ENCODE peak calls at places on chromosomes 11 and 22, in nine cellular contexts. T, N, X, F, M, E, H, Y and S are unnamed samples.

GRCh38 chr11:131041331-131042040 is 125.2 kb upstream of the SNX19 start:
- DNase-seq in T (no peak), N (peak), X (no peak), F (no peak), M (no peak), E (no peak), H (no peak), Y (no peak), S (no peak)

GRCh38 chr11:114166897-114167323 is 107.4 kb downstream of the ZBTB16 start:
- DNase-seq in T (peak), N (peak), X (no peak), F (peak), M (no peak), E (peak), H (peak), Y (no peak), S (no peak)

GRCh38 chr22:32233091-32233490 is 22.1 kb downstream of the SLC5A4 start:
- DNase-seq in T (no peak), N (no peak), X (no peak), F (no peak), M (no peak), E (no peak), H (no peak), Y (no peak), S (no peak)

GRCh38 chr11:110777765-110778164 is 65.5 kb upstream of the ARHGAP20 start:
- DNase-seq in T (no peak), N (no peak), X (no peak), F (peak), M (peak), E (no peak), H (peak), Y (peak), S (no peak)

GRCh38 chr22:30883586-30884145 is 84.9 kb downstream of the MORC2 start:
- DNase-seq in T (no peak), N (no peak), X (no peak), F (no peak), M (no peak), E (no peak), H (no peak), Y (no peak), S (no peak)

GRCh38 chr11:7582338-7582985 is 68.7 kb downstream of the PPFIBP2 start:
- DNase-seq in T (no peak), N (no peak), X (no peak), F (peak), M (no peak), E (no peak), H (no peak), Y (no peak), S (no peak)

GRCh38 chr11:61495801-61496601 is 12.5 kb upstream of the LRRC10B start:
- DNase-seq in T (no peak), N (no peak), X (no peak), F (peak), M (no peak), E (no peak), H (peak), Y (no peak), S (no peak)

GRCh38 chr11:65891180-65892136 is 985 bp downstream of the CCDC85B start:
- DNase-seq in T (no peak), N (no peak), X (peak), F (peak), M (peak), E (no peak), H (no peak), Y (no peak), S (no peak)

GRCh38 chr11:95337175-95337957 is 106.4 kb upstream of the SESN3 start:
- DNase-seq in T (no peak), N (no peak), X (peak), F (peak), M (peak), E (peak), H (peak), Y (peak), S (no peak)

GRCh38 chr11:120392299-120392698 is 56.1 kb downstream of the ARHGEF12 start:
- DNase-seq in T (no peak), N (no peak), X (no peak), F (peak), M (no peak), E (no peak), H (no peak), Y (no peak), S (no peak)

GRCh38 chr11:9990221-9990973 is 303.6 kb downstream of the SBF2 start:
- DNase-seq in T (no peak), N (no peak), X (no peak), F (no peak), M (no peak), E (no peak), H (peak), Y (no peak), S (no peak)

GRCh38 chr11:71442880-71443279 is 5.3 kb downstream of the DHCR7 start:
- DNase-seq in T (no peak), N (no peak), X (no peak), F (no peak), M (no peak), E (no peak), H (no peak), Y (no peak), S (no peak)

GRCh38 chr11:78715639-78716311 is 141.1 kb upstream of the NARS2 start:
- DNase-seq in T (peak), N (peak), X (peak), F (peak), M (no peak), E (peak), H (peak), Y (peak), S (peak)

GRCh38 chr22:35517207-35517606 is 23.4 kb upstream of the RASD2 start:
- DNase-seq in T (no peak), N (no peak), X (no peak), F (no peak), M (no peak), E (no peak), H (no peak), Y (no peak), S (no peak)

GRCh38 chr11:95134491-95134890 is 44.8 kb downstream of the ENDOD1 start:
- DNase-seq in T (no peak), N (no peak), X (no peak), F (peak), M (no peak), E (no peak), H (peak), Y (no peak), S (no peak)

GRCh38 chr11:102111787-102112653 is 1.8 kb downstream of the YAP1 start:
- DNase-seq in T (peak), N (no peak), X (no peak), F (peak), M (no peak), E (peak), H (peak), Y (peak), S (peak)

GRCh38 chr22:18994780-18995711 is 59.0 kb upstream of the PRODH start:
- DNase-seq in T (no peak), N (no peak), X (no peak), F (no peak), M (no peak), E (no peak), H (no peak), Y (no peak), S (no peak)

GRCh38 chr11:43573233-43573632 is 107.3 kb upstream of the HSD17B12 start:
- DNase-seq in T (no peak), N (no peak), X (no peak), F (peak), M (no peak), E (no peak), H (no peak), Y (no peak), S (no peak)

GRCh38 chr11:105823495-105824033 is 198.5 kb downstream of the MSANTD4 start:
- DNase-seq in T (no peak), N (no peak), X (no peak), F (no peak), M (no peak), E (no peak), H (no peak), Y (no peak), S (no peak)

GRCh38 chr22:34462795-34463194 is 542.5 kb upstream of the LARGE1 start:
- DNase-seq in T (no peak), N (no peak), X (no peak), F (no peak), M (no peak), E (no peak), H (no peak), Y (no peak), S (no peak)

GRCh38 chr11:16956538-16957153 is 57.6 kb downstream of the PLEKHA7 start:
- DNase-seq in T (no peak), N (no peak), X (no peak), F (no peak), M (no peak), E (no peak), H (no peak), Y (no peak), S (no peak)

GRCh38 chr11:79242616-79243015 is 198.2 kb downstream of the TENM4 start:
- DNase-seq in T (no peak), N (no peak), X (no peak), F (no peak), M (no peak), E (no peak), H (no peak), Y (no peak), S (no peak)

GRCh38 chr22:47592791-47593190 is 830.3 kb downstream of the TBC1D22A start:
- DNase-seq in T (no peak), N (no peak), X (no peak), F (no peak), M (no peak), E (no peak), H (no peak), Y (no peak), S (no peak)

GRCh38 chr11:22624742-22625447 is 728 bp downstream of the FANCF start:
- DNase-seq in T (peak), N (peak), X (no peak), F (peak), M (no peak), E (peak), H (peak), Y (peak), S (no peak)

GRCh38 chr11:124394408-124394807 is 4.4 kb downstream of the OR8B3 start:
- DNase-seq in T (no peak), N (no peak), X (no peak), F (peak), M (no peak), E (no peak), H (peak), Y (no peak), S (no peak)

GRCh38 chr22:21642584-21643448 is 714 bp downstream of the SDF2L1 start:
- DNase-seq in T (no peak), N (no peak), X (peak), F (peak), M (peak), E (no peak), H (peak), Y (peak), S (no peak)

GRCh38 chr11:116829525-116830183 is at the start of gene APOC3:
- DNase-seq in T (no peak), N (no peak), X (no peak), F (peak), M (no peak), E (no peak), H (peak), Y (no peak), S (no peak)

GRCh38 chr22:22881116-22882032 is 6.2 kb upstream of the IGLL5 start:
- DNase-seq in T (no peak), N (no peak), X (no peak), F (no peak), M (no peak), E (no peak), H (no peak), Y (no peak), S (no peak)

GRCh38 chr11:121696947-121697346 is 244.2 kb upstream of the SORL1-AS1 start:
- DNase-seq in T (no peak), N (no peak), X (no peak), F (no peak), M (no peak), E (no peak), H (no peak), Y (no peak), S (no peak)

GRCh38 chr11:2166091-2166851 is 5.3 kb upstream of the INS start:
- DNase-seq in T (no peak), N (no peak), X (peak), F (no peak), M (no peak), E (no peak), H (no peak), Y (no peak), S (no peak)

GRCh38 chr22:33853200-33854097 is 66.8 kb downstream of the LARGE1 start:
- DNase-seq in T (peak), N (peak), X (peak), F (peak), M (peak), E (no peak), H (peak), Y (peak), S (peak)

GRCh38 chr11:35260342-35260985 is 121.5 kb downstream of the CD44 start:
- DNase-seq in T (peak), N (no peak), X (no peak), F (peak), M (no peak), E (no peak), H (peak), Y (no peak), S (no peak)

GRCh38 chr22:40720538-40721256 is 41.4 kb downstream of the MCHR1 start:
- DNase-seq in T (no peak), N (no peak), X (no peak), F (peak), M (no peak), E (no peak), H (peak), Y (no peak), S (no peak)

GRCh38 chr11:118911113-118911879 is 14.4 kb downstream of the BCL9L start:
- DNase-seq in T (no peak), N (no peak), X (peak), F (no peak), M (no peak), E (no peak), H (peak), Y (peak), S (no peak)

GRCh38 chr11:124086447-124086846 is 28.8 kb upstream of the VWA5A start:
- DNase-seq in T (no peak), N (no peak), X (no peak), F (no peak), M (no peak), E (no peak), H (no peak), Y (no peak), S (no peak)

GRCh38 chr11:65182258-65183170 is 786 bp downstream of the CAPN1 start:
- DNase-seq in T (no peak), N (no peak), X (peak), F (peak), M (no peak), E (no peak), H (no peak), Y (peak), S (no peak)

GRCh38 chr22:20432244-20432686 is 5.4 kb downstream of the SCARF2 start:
- DNase-seq in T (no peak), N (no peak), X (no peak), F (no peak), M (no peak), E (no peak), H (no peak), Y (no peak), S (no peak)

GRCh38 chr22:35596821-35597220 is 20.3 kb downstream of the MB start:
- DNase-seq in T (no peak), N (no peak), X (no peak), F (no peak), M (no peak), E (no peak), H (no peak), Y (no peak), S (no peak)

DNA sequence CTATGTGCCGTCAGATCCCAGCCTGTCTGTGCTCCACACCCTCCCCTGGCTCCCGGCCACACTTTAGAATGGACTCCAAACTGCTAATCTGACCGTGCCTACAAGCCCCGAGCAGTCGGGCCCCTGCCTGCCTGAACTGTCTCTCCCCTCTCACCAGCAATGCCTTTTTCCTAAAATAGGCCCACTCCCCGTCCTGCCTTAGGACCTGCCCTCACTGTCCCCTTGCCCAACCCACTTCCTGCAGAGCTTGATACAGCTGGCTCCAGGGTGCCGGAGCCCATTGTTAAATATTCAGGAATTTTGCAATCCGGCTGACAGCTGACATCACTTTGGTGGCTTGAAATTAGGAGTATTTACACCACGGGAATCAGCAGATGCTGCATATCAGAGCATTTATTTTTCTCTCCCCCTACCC is 21.4 kb downstream of the MN1 start:
- DNase-seq in T (no peak), N (no peak), X (no peak), F (peak), M (no peak), E (no peak), H (no peak), Y (no peak), S (no peak)
- H3K4me3 ChIP-seq in T (no peak), N (no peak), X (no peak), F (no peak), M (no peak), E (no peak), H (no peak), Y (no peak), S (no peak)

DNA sequence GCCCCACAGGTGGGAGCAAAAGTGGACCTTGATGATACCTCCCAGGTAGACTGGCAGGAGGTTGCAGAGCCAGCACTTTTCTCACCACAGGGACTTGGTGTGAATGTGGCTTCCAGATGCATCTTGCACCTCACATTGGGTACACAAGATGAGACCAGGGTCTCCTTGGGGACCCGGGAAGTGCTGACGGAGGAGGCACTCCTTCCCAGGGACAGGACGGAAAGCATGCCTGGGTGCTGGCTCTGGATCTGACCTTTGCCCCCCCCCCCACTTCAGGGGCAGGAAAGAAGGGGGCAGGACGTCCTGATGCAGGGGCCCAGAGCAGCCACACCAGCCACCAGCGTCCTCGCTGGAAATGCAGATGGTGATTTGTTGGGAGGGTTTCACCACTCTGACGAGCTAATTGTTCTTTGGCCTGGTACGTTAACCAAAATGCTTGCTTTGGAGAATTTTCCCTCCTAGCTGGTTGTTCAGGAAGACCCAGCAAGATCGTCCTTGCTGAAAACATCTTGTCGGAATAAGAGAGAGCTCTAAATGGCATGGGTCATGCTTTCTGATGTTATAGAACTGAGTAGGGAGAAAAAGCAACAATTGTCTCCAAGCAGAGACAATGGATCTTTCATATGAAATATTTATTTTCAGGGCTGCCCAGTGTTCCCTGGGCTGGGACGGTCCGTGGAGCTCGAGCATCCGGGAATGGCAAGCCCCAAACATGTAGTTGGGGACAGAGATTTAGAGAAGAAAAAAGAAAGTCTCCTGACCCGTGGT is 74.4 kb upstream of the PPARA start:
- DNase-seq in T (no peak), N (no peak), X (peak), F (no peak), M (no peak), E (no peak), H (no peak), Y (peak), S (no peak)
- TF ChIP-seq CTCF in T (no peak), N (no peak), X (no peak), F (no peak), M (no peak), E (no peak), H (no peak), Y (no peak), S (no peak)

GRCh38 chr11:83957038-83957900 is 671.1 kb upstream of the CCDC90B start:
- DNase-seq in T (no peak), N (no peak), X (no peak), F (no peak), M (no peak), E (no peak), H (no peak), Y (no peak), S (no peak)

GRCh38 chr11:83951521-83951920 is 665.4 kb upstream of the CCDC90B start:
- DNase-seq in T (no peak), N (no peak), X (no peak), F (no peak), M (no peak), E (no peak), H (no peak), Y (no peak), S (no peak)

GRCh38 chr11:83956119-83956697 is 670.0 kb upstream of the CCDC90B start:
- DNase-seq in T (no peak), N (no peak), X (no peak), F (no peak), M (no peak), E (no peak), H (no peak), Y (no peak), S (no peak)
- H3K4me3 ChIP-seq in T (no peak), N (no peak), X (no peak), F (no peak), M (no peak), E (no peak), H (no peak), Y (no peak), S (no peak)

GRCh38 chr22:37744589-37744988 is 47.7 kb downstream of the TRIOBP start:
- DNase-seq in T (no peak), N (no peak), X (no peak), F (no peak), M (no peak), E (no peak), H (no peak), Y (no peak), S (no peak)
- TF ChIP-seq CTCF in T (no peak), N (no peak), X (no peak), F (no peak), M (no peak), E (no peak), H (no peak), Y (no peak), S (no peak)

GRCh38 chr22:39528080-39528661 is 4.4 kb downstream of the RPS19BP1 start:
- DNase-seq in T (no peak), N (no peak), X (no peak), F (no peak), M (no peak), E (no peak), H (no peak), Y (peak), S (no peak)

GRCh38 chr22:39530692-39531331 is 1.7 kb downstream of the RPS19BP1 start:
- DNase-seq in T (no peak), N (no peak), X (no peak), F (peak), M (no peak), E (no peak), H (peak), Y (no peak), S (no peak)

GRCh38 chr22:39528681-39529486 is 3.7 kb downstream of the RPS19BP1 start:
- DNase-seq in T (peak), N (no peak), X (peak), F (peak), M (peak), E (peak), H (peak), Y (peak), S (no peak)

GRCh38 chr22:39530136-39530535 is 2.4 kb downstream of the RPS19BP1 start:
- DNase-seq in T (no peak), N (no peak), X (no peak), F (no peak), M (no peak), E (no peak), H (no peak), Y (no peak), S (no peak)

GRCh38 chr22:39529487-39529851 is 3.1 kb downstream of the RPS19BP1 start:
- DNase-seq in T (no peak), N (no peak), X (no peak), F (no peak), M (no peak), E (no peak), H (no peak), Y (no peak), S (no peak)
- H3K4me3 ChIP-seq in T (no peak), N (no peak), X (no peak), F (no peak), M (peak), E (no peak), H (no peak), Y (no peak), S (no peak)

DNA sequence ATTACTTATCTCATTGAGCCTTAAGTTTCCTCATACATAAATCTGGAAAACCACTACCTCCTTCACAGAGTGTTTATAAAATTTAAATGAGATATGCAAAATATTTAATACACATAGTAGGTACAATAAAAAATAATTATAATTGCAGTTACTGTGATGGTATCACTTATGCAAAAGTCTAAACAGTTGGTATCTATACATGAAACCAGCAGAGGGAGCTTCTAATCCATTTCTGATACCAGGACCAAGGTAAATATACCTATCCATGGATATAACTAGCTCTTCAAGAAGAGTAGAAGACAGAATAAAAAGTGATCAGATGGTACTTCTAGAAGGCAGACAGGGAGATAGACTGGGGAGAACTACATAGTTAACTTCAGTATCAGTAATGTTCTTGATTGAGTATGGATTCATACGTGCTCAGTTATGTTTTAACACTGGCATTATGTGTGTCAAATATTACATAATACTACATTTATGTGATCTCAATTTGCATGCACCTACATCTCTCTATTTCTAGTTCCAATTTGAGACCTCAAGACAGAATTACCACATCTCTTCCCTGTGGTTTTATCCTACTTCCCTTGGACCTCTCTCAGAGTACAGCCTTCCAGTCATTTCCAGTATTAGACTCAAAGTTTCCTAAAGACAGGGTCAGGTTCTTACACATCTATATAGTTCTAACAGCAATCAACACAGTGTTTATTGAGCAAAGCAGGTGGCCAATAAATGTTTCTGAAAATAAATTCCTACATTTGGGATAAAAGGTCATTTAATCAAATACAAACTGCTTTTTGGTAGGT is 13.7 kb upstream of the TSG101 start:
- DNase-seq in T (no peak), N (no peak), X (no peak), F (peak), M (no peak), E (no peak), H (peak), Y (no peak), S (no peak)
- TF ChIP-seq CTCF in T (peak), N (peak), X (no peak), F (peak), M (peak), E (peak), H (peak), Y (peak), S (peak)